ENCODE peak calls at places on chromosomes 13 and 19, in seven cellular contexts. One of them, this sample, is unnamed.

GRCh38 chr13:32828711-32829110 is 187.5 kb upstream of the KL start:
- DNase-seq in A549: no peak
- DNase-seq in BJ: no peak
- DNase-seq in uterus: no peak
- DNase-seq in cardiac muscle cell: no peak
- DNase-seq in transverse colon: no peak
- DNase-seq in aorta: no peak
- DNase-seq in this sample: no peak

GRCh38 chr13:50948576-50948975 is 39.0 kb downstream of the RNASEH2B start:
- DNase-seq in A549: no peak
- DNase-seq in BJ: peak
- DNase-seq in uterus: no peak
- DNase-seq in cardiac muscle cell: no peak
- DNase-seq in transverse colon: no peak
- DNase-seq in aorta: no peak
- DNase-seq in this sample: no peak

GRCh38 chr13:22074403-22074802 is 403.5 kb downstream of the FGF9 start:
- DNase-seq in A549: no peak
- DNase-seq in BJ: no peak
- DNase-seq in uterus: no peak
- DNase-seq in cardiac muscle cell: no peak
- DNase-seq in transverse colon: no peak
- DNase-seq in aorta: no peak
- DNase-seq in this sample: no peak

GRCh38 chr13:51550151-51550550 is 34.1 kb upstream of the WDFY2 start:
- DNase-seq in A549: no peak
- DNase-seq in BJ: no peak
- DNase-seq in uterus: no peak
- DNase-seq in cardiac muscle cell: no peak
- DNase-seq in transverse colon: no peak
- DNase-seq in aorta: no peak
- DNase-seq in this sample: no peak

GRCh38 chr19:1027020-1027952 is 878 bp downstream of the CNN2 start:
- DNase-seq in A549: no peak
- DNase-seq in BJ: no peak
- DNase-seq in uterus: no peak
- DNase-seq in cardiac muscle cell: peak
- DNase-seq in transverse colon: no peak
- DNase-seq in aorta: no peak
- DNase-seq in this sample: peak

GRCh38 chr19:13097331-13098258 is 5.1 kb downstream of the LYL1 start:
- DNase-seq in A549: no peak
- DNase-seq in BJ: no peak
- DNase-seq in uterus: peak
- DNase-seq in cardiac muscle cell: no peak
- DNase-seq in transverse colon: no peak
- DNase-seq in aorta: peak
- DNase-seq in this sample: no peak

GRCh38 chr13:113077566-113077952 is 28.0 kb upstream of the F7 start:
- DNase-seq in A549: no peak
- DNase-seq in BJ: no peak
- DNase-seq in uterus: no peak
- DNase-seq in cardiac muscle cell: no peak
- DNase-seq in transverse colon: no peak
- DNase-seq in aorta: peak
- DNase-seq in this sample: no peak

GRCh38 chr13:40103864-40104263 is 448.4 kb downstream of the COG6 start:
- DNase-seq in A549: no peak
- DNase-seq in BJ: no peak
- DNase-seq in uterus: no peak
- DNase-seq in cardiac muscle cell: no peak
- DNase-seq in transverse colon: no peak
- DNase-seq in aorta: no peak
- DNase-seq in this sample: no peak

GRCh38 chr13:32086366-32086765 is 54.8 kb downstream of the FRY start:
- DNase-seq in A549: no peak
- DNase-seq in BJ: peak
- DNase-seq in uterus: peak
- DNase-seq in cardiac muscle cell: peak
- DNase-seq in transverse colon: no peak
- DNase-seq in aorta: no peak
- DNase-seq in this sample: no peak

GRCh38 chr19:5967994-5968430 is 9.9 kb downstream of the RANBP3 start:
- DNase-seq in A549: peak
- DNase-seq in BJ: no peak
- DNase-seq in uterus: no peak
- DNase-seq in cardiac muscle cell: peak
- DNase-seq in transverse colon: peak
- DNase-seq in aorta: peak
- DNase-seq in this sample: peak

GRCh38 chr13:23684647-23685046 is 114.4 kb downstream of the TNFRSF19 start:
- DNase-seq in A549: no peak
- DNase-seq in BJ: no peak
- DNase-seq in uterus: no peak
- DNase-seq in cardiac muscle cell: no peak
- DNase-seq in transverse colon: no peak
- DNase-seq in aorta: no peak
- DNase-seq in this sample: no peak

GRCh38 chr19:6216996-6217751 is 62.6 kb downstream of the MLLT1 start:
- DNase-seq in A549: no peak
- DNase-seq in BJ: no peak
- DNase-seq in uterus: peak
- DNase-seq in cardiac muscle cell: peak
- DNase-seq in transverse colon: no peak
- DNase-seq in aorta: peak
- DNase-seq in this sample: no peak

GRCh38 chr19:49214701-49215100 is 57.1 kb downstream of the TRPM4 start:
- DNase-seq in A549: no peak
- DNase-seq in BJ: no peak
- DNase-seq in uterus: no peak
- DNase-seq in cardiac muscle cell: no peak
- DNase-seq in transverse colon: peak
- DNase-seq in aorta: no peak
- DNase-seq in this sample: peak

GRCh38 chr19:40585677-40586422 is 9.2 kb downstream of the SHKBP1 start:
- DNase-seq in A549: peak
- DNase-seq in BJ: no peak
- DNase-seq in uterus: no peak
- DNase-seq in cardiac muscle cell: peak
- DNase-seq in transverse colon: no peak
- DNase-seq in aorta: no peak
- DNase-seq in this sample: no peak

GRCh38 chr13:28117689-28118377 is 17.5 kb upstream of the FLT3 start:
- DNase-seq in A549: no peak
- DNase-seq in BJ: no peak
- DNase-seq in uterus: no peak
- DNase-seq in cardiac muscle cell: peak
- DNase-seq in transverse colon: peak
- DNase-seq in aorta: peak
- DNase-seq in this sample: no peak

GRCh38 chr13:94028234-94029145 is 451.0 kb downstream of the DCT start:
- DNase-seq in A549: no peak
- DNase-seq in BJ: no peak
- DNase-seq in uterus: no peak
- DNase-seq in cardiac muscle cell: peak
- DNase-seq in transverse colon: no peak
- DNase-seq in aorta: no peak
- DNase-seq in this sample: no peak

DNA sequence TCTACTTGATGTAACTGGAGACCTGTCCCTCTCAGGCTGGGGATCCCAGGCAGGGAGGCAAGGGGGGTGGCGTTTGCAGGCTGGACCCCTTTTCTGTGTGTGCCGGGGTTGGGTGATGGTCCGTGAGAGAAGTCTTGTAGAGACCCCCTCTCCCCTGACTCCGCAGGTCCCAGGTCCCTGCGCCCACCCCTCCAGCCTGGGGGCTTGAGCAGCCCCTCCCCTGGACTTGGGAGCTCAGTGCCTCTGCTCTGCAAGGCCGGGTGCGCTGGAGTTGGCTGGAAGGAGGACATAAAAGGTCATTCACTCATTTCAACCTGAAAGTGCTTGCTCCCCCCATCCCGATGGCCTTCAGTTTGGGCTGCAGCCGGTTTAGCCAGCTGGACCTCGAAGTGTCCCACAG is 89.5 kb downstream of the SLC7A1 start:
- DNase-seq in A549: no peak
- DNase-seq in BJ: no peak
- DNase-seq in uterus: no peak
- DNase-seq in cardiac muscle cell: no peak
- DNase-seq in transverse colon: no peak
- DNase-seq in aorta: no peak
- DNase-seq in this sample: no peak
- H3K4me3 ChIP-seq in A549: no peak
- H3K4me3 ChIP-seq in BJ: no peak
- H3K4me3 ChIP-seq in uterus: no peak
- H3K4me3 ChIP-seq in cardiac muscle cell: no peak
- H3K4me3 ChIP-seq in transverse colon: no peak
- H3K4me3 ChIP-seq in aorta: no peak
- H3K4me3 ChIP-seq in this sample: no peak

GRCh38 chr13:74024856-74025255 is 109.3 kb downstream of the KLF12 start:
- DNase-seq in A549: no peak
- DNase-seq in BJ: no peak
- DNase-seq in uterus: no peak
- DNase-seq in cardiac muscle cell: no peak
- DNase-seq in transverse colon: no peak
- DNase-seq in aorta: no peak
- DNase-seq in this sample: no peak
- H3K4me3 ChIP-seq in A549: no peak
- H3K4me3 ChIP-seq in BJ: no peak
- H3K4me3 ChIP-seq in uterus: no peak
- H3K4me3 ChIP-seq in cardiac muscle cell: no peak
- H3K4me3 ChIP-seq in transverse colon: no peak
- H3K4me3 ChIP-seq in aorta: no peak
- H3K4me3 ChIP-seq in this sample: peak

GRCh38 chr13:73962284-73962683 is 171.9 kb downstream of the KLF12 start:
- DNase-seq in A549: no peak
- DNase-seq in BJ: no peak
- DNase-seq in uterus: no peak
- DNase-seq in cardiac muscle cell: no peak
- DNase-seq in transverse colon: no peak
- DNase-seq in aorta: no peak
- DNase-seq in this sample: no peak
- H3K4me3 ChIP-seq in A549: no peak
- H3K4me3 ChIP-seq in BJ: no peak
- H3K4me3 ChIP-seq in uterus: no peak
- H3K4me3 ChIP-seq in cardiac muscle cell: no peak
- H3K4me3 ChIP-seq in transverse colon: no peak
- H3K4me3 ChIP-seq in aorta: no peak
- H3K4me3 ChIP-seq in this sample: no peak

GRCh38 chr19:22528956-22529355 is 105.2 kb upstream of the ZNF492 start:
- DNase-seq in A549: no peak
- DNase-seq in BJ: no peak
- DNase-seq in uterus: no peak
- DNase-seq in cardiac muscle cell: no peak
- DNase-seq in transverse colon: no peak
- DNase-seq in aorta: no peak
- DNase-seq in this sample: no peak

GRCh38 chr19:22527554-22527953 is 105.4 kb upstream of the ZNF98 start:
- DNase-seq in A549: no peak
- DNase-seq in BJ: no peak
- DNase-seq in uterus: no peak
- DNase-seq in cardiac muscle cell: no peak
- DNase-seq in transverse colon: no peak
- DNase-seq in aorta: no peak
- DNase-seq in this sample: no peak

GRCh38 chr19:22526661-22527272 is 104.6 kb upstream of the ZNF98 start:
- DNase-seq in A549: no peak
- DNase-seq in BJ: no peak
- DNase-seq in uterus: peak
- DNase-seq in cardiac muscle cell: peak
- DNase-seq in transverse colon: no peak
- DNase-seq in aorta: no peak
- DNase-seq in this sample: no peak

GRCh38 chr19:22532388-22533310 is 101.5 kb upstream of the ZNF492 start:
- DNase-seq in A549: no peak
- DNase-seq in BJ: no peak
- DNase-seq in uterus: peak
- DNase-seq in cardiac muscle cell: peak
- DNase-seq in transverse colon: peak
- DNase-seq in aorta: peak
- DNase-seq in this sample: no peak

DNA sequence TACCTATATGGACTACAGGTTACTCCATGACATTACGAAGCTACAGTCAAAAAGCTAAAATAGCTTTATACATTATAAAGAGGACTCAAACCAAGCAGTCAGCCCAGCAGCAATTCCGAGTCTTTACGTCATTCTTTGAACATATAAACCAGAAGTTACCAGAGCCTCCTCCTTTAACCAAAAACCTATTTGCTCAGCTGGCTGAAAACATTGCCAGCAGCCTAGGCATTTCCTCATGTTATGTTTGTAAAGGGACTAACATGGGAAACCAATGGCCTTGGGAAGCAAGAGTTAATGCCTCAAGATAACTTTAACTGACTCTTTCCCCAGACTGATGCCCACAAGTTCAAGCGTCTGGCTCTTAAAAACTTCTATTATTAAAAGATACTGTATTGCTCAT is 104.1 kb upstream of the ZNF492 start:
- DNase-seq in A549: no peak
- DNase-seq in BJ: no peak
- DNase-seq in uterus: no peak
- DNase-seq in cardiac muscle cell: no peak
- DNase-seq in transverse colon: no peak
- DNase-seq in aorta: no peak
- DNase-seq in this sample: no peak
- H3K4me3 ChIP-seq in A549: no peak
- H3K4me3 ChIP-seq in BJ: no peak
- H3K4me3 ChIP-seq in uterus: no peak
- H3K4me3 ChIP-seq in cardiac muscle cell: no peak
- H3K4me3 ChIP-seq in transverse colon: no peak
- H3K4me3 ChIP-seq in aorta: no peak
- H3K4me3 ChIP-seq in this sample: no peak

GRCh38 chr19:9935409-9936062 is 779 bp downstream of the OLFM2 start:
- DNase-seq in A549: no peak
- DNase-seq in BJ: no peak
- DNase-seq in uterus: peak
- DNase-seq in cardiac muscle cell: no peak
- DNase-seq in transverse colon: no peak
- DNase-seq in aorta: no peak
- DNase-seq in this sample: no peak
- H3K4me3 ChIP-seq in A549: peak
- H3K4me3 ChIP-seq in BJ: peak
- H3K4me3 ChIP-seq in uterus: peak
- H3K4me3 ChIP-seq in cardiac muscle cell: peak
- H3K4me3 ChIP-seq in transverse colon: peak
- H3K4me3 ChIP-seq in aorta: no peak
- H3K4me3 ChIP-seq in this sample: no peak